ENCODE peak calls at places on chromosome 6, in six cellular contexts. W is H1, F is breast epithelium, R is pancreas, H is SK-N-SH, A is AG09309. E is an unnamed sample.

GRCh38 chr6:470901-471448 is 79.4 kb downstream of the IRF4 start:
- DNase-seq in F (no peak), W (no peak), H (no peak), A (no peak), R (no peak), E (no peak)

GRCh38 chr6:131597448-131597847 is 24.4 kb downstream of the ARG1 start:
- DNase-seq in A (no peak), H (peak), F (no peak), R (no peak), W (no peak), E (peak)

GRCh38 chr6:42007753-42008528 is 42.4 kb upstream of the TAF8 start:
- DNase-seq in A (no peak), W (no peak), R (no peak), F (no peak), H (no peak), E (no peak)

GRCh38 chr6:549901-550300 is 107.0 kb downstream of the HUS1B start:
- DNase-seq in W (no peak), H (no peak), R (no peak), F (no peak), A (no peak), E (no peak)

GRCh38 chr6:14243617-14244016 is 126.0 kb downstream of the CD83 start:
- DNase-seq in F (no peak), W (no peak), A (no peak), H (no peak), R (no peak), E (no peak)

GRCh38 chr6:110191477-110191876 is 11.2 kb downstream of the CDC40 start:
- DNase-seq in H (no peak), W (no peak), R (no peak), F (no peak), A (no peak), E (no peak)

GRCh38 chr6:11769244-11769643 is 9.4 kb downstream of the ADTRP start:
- DNase-seq in H (no peak), R (no peak), F (no peak), A (no peak), W (no peak), E (peak)

GRCh38 chr6:73695619-73696421 is at the start of gene CD109:
- DNase-seq in H (peak), F (no peak), A (peak), R (no peak), W (peak), E (peak)

GRCh38 chr6:135008072-135008940 is 46.3 kb downstream of the HBS1L start:
- DNase-seq in A (no peak), R (no peak), H (no peak), F (no peak), W (no peak), E (no peak)

GRCh38 chr6:56789342-56789741 is 146.7 kb upstream of the DST start:
- DNase-seq in H (no peak), A (no peak), F (no peak), W (no peak), R (no peak), E (no peak)

GRCh38 chr6:6886886-6887285 is 220.9 kb upstream of the RREB1 start:
- DNase-seq in A (no peak), H (no peak), W (no peak), R (no peak), F (no peak), E (no peak)

GRCh38 chr6:105515054-105515453 is 112.2 kb upstream of the PREP start:
- DNase-seq in R (no peak), F (no peak), W (no peak), A (no peak), H (no peak), E (no peak)

GRCh38 chr6:6915813-6916547 is 191.8 kb upstream of the RREB1 start:
- DNase-seq in A (peak), F (no peak), R (peak), W (no peak), H (no peak), E (peak)

GRCh38 chr6:44431118-44431725 is 43.7 kb downstream of the CDC5L start:
- DNase-seq in F (no peak), H (peak), A (peak), W (no peak), R (peak), E (peak)

GRCh38 chr6:167748458-167749379 is 78.0 kb upstream of the AFDN start:
- DNase-seq in R (no peak), H (peak), F (no peak), W (no peak), A (no peak), E (no peak)

GRCh38 chr6:116298968-116299367 is 19.2 kb upstream of the TSPYL1 start:
- DNase-seq in A (no peak), R (no peak), H (no peak), W (no peak), F (no peak), E (no peak)

GRCh38 chr6:128438311-128438916 is 82.0 kb downstream of the PTPRK start:
- DNase-seq in A (no peak), W (no peak), R (no peak), F (no peak), H (no peak), E (no peak)

GRCh38 chr6:20661721-20662120 is 127.5 kb downstream of the CDKAL1 start:
- DNase-seq in R (no peak), A (no peak), H (peak), W (no peak), F (no peak), E (peak)

GRCh38 chr6:43996614-43997341 is 130.5 kb downstream of the MRPL14 start:
- DNase-seq in A (no peak), F (no peak), W (no peak), R (no peak), H (no peak), E (no peak)

GRCh38 chr6:87944541-87944954 is 103.1 kb upstream of the SPACA1 start:
- DNase-seq in R (peak), F (peak), H (peak), A (peak), W (no peak), E (peak)

GRCh38 chr6:128572286-128572685 is 51.9 kb upstream of the PTPRK start:
- DNase-seq in R (no peak), A (no peak), H (no peak), F (no peak), W (no peak), E (peak)

GRCh38 chr6:38806271-38806670 is 91.2 kb downstream of the DNAH8 start:
- DNase-seq in R (no peak), F (no peak), W (no peak), A (no peak), H (no peak), E (no peak)

GRCh38 chr6:19444481-19444880 is 392.7 kb upstream of the ID4 start:
- DNase-seq in R (no peak), F (no peak), W (no peak), A (no peak), H (no peak), E (peak)

GRCh38 chr6:165884813-165885765 is 222.0 kb upstream of the PDE10A start:
- DNase-seq in R (peak), F (peak), A (no peak), W (peak), H (peak), E (peak)

GRCh38 chr6:111231078-111231435 is 143.8 kb downstream of the SLC16A10 start:
- DNase-seq in A (no peak), H (no peak), W (no peak), F (no peak), R (no peak), E (no peak)

GRCh38 chr6:13248953-13249432 is 79.3 kb downstream of the TBC1D7 start:
- DNase-seq in R (no peak), A (no peak), F (no peak), H (no peak), W (no peak), E (no peak)

GRCh38 chr6:131381694-131382093 is 191.3 kb upstream of the ARG1 start:
- DNase-seq in R (no peak), A (no peak), F (no peak), W (no peak), H (no peak), E (no peak)

GRCh38 chr6:143806282-143807102 is 36.6 kb upstream of the LTV1 start:
- DNase-seq in R (no peak), H (no peak), F (no peak), W (no peak), A (peak), E (peak)

GRCh38 chr6:127182501-127182900 is 64.0 kb downstream of the RSPO3 start:
- DNase-seq in A (peak), H (no peak), F (no peak), R (no peak), W (no peak), E (peak)

GRCh38 chr6:159970659-159971063 is 1.8 kb downstream of the IGF2R start:
- DNase-seq in W (no peak), H (no peak), F (no peak), R (no peak), A (no peak), E (no peak)

GRCh38 chr6:140440223-140440810 is 1065.9 kb upstream of the CITED2 start:
- DNase-seq in W (no peak), F (no peak), A (no peak), H (no peak), R (no peak), E (no peak)

GRCh38 chr6:140445474-140446004 is 1071.1 kb upstream of the CITED2 start:
- DNase-seq in W (no peak), A (peak), H (no peak), R (no peak), F (no peak), E (peak)

GRCh38 chr6:140438346-140438735 is 1063.9 kb upstream of the CITED2 start:
- DNase-seq in F (no peak), W (no peak), H (no peak), R (no peak), A (no peak), E (no peak)

GRCh38 chr6:140437619-140438345 is 1063.3 kb upstream of the CITED2 start:
- DNase-seq in W (no peak), A (no peak), R (no peak), F (no peak), H (no peak), E (no peak)

DNA sequence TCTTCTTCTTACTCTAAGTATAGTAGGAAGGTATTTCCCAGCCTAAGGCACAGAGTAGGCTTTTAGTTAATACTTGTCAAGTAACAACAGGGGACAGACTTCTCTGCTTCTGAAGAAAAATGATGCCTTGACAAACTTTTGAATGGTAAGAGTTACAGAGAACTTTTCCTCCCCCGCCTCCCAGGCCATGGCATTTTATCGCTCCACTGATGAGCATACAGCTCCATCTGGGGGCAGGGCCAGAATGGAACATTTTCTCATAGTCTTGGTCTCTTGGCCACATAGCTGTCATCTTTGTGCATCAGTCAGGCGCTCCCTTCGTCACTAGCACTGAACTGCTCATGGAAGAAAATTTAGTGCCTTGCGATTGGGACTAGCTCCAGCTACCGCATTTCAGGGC is 1066.8 kb upstream of the CITED2 start:
- DNase-seq in A (no peak), H (peak), F (no peak), R (peak), W (no peak), E (peak)
- TF ChIP-seq CTCF in A (peak), H (peak), F (no peak), R (peak), W (peak), E (peak)

GRCh38 chr6:154229796-154230195 is 126.8 kb downstream of the IPCEF1 start:
- DNase-seq in W (no peak), F (no peak), H (no peak), R (no peak), A (no peak), E (no peak)
- H3K4me3 ChIP-seq in W (no peak), F (no peak), H (no peak), R (no peak), A (no peak), E (no peak)

GRCh38 chr6:4914412-4915159 is 89.3 kb downstream of the RPP40 start:
- DNase-seq in W (no peak), A (peak), H (no peak), F (no peak), R (no peak), E (peak)

GRCh38 chr6:4913705-4914411 is 90.0 kb downstream of the RPP40 start:
- DNase-seq in R (no peak), F (no peak), W (no peak), H (no peak), A (no peak), E (no peak)

GRCh38 chr6:4910060-4910746 is 93.6 kb downstream of the RPP40 start:
- DNase-seq in H (no peak), W (no peak), R (no peak), F (no peak), A (no peak), E (no peak)

GRCh38 chr6:4909063-4909645 is 94.7 kb downstream of the RPP40 start:
- DNase-seq in A (no peak), F (no peak), W (no peak), H (no peak), R (no peak), E (no peak)

DNA sequence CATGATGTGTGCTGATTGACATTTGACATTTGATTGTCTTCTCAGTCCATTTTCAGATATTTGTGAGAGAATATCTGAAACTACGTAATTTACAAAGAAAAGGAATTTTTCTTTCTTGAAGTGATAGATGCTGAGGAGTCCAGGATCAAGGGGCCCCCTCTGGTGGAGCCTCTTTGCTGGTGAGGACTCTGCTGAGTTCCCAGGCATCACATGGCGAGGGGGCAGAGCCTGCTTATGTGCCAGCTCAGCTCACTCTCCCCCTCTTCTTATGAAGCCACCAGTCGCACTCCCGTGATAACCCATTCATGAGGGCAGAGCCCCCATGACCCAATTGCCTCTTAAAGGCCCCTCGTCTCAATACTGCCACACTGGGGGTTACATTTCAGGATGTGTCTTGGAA is 91.3 kb downstream of the RPP40 start:
- DNase-seq in W (no peak), F (no peak), R (no peak), H (no peak), A (no peak), E (no peak)
- TF ChIP-seq CTCF in W (peak), F (no peak), R (no peak), H (no peak), A (no peak), E (no peak)

GRCh38 chr6:70686548-70687133 is 19.0 kb downstream of the SMAP1 start:
- DNase-seq in W (no peak), A (no peak), F (no peak), R (no peak), H (peak), E (peak)

GRCh38 chr6:70685494-70686180 is 18.0 kb downstream of the SMAP1 start:
- DNase-seq in F (no peak), R (no peak), A (no peak), H (no peak), W (no peak), E (no peak)

GRCh38 chr6:70680396-70680795 is 12.7 kb downstream of the SMAP1 start:
- DNase-seq in H (no peak), R (no peak), A (no peak), W (no peak), F (no peak), E (no peak)

DNA sequence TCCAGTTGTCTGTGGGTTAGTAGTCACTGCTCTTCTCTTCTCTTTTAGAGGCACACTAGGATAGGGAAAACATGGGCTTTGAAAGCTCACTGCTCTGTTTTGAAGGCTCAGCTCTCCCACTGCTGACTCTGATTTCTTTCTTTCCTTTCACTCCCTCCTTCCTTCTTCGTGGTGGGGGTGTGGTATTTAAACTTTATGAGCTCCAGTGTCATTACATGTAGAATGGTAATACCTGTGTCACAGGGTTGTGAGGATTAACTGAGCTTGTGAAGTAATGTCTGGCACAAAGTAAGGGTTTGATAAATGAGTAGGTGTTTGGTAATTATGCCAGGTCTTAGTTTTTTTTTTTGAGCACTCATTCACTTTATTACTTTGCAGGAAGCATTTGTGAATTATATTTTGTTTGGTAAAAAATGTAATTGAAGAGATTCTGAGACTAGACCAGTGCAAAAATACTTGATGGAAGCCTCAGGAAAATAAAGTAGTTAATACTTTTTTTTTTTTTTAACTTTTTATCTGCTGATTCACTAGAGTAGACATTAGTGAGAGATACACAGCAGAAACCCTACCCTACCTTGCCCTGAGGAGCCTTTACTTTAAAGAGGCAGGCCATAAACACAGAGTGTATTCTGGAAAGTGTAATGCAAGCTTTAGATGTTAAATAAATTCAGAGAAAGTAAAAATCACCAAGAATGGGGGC is 17.3 kb downstream of the SMAP1 start:
- DNase-seq in F (no peak), R (no peak), W (no peak), H (no peak), A (no peak), E (no peak)
- H3K4me3 ChIP-seq in F (no peak), R (no peak), W (no peak), H (no peak), A (no peak), E (no peak)

DNA sequence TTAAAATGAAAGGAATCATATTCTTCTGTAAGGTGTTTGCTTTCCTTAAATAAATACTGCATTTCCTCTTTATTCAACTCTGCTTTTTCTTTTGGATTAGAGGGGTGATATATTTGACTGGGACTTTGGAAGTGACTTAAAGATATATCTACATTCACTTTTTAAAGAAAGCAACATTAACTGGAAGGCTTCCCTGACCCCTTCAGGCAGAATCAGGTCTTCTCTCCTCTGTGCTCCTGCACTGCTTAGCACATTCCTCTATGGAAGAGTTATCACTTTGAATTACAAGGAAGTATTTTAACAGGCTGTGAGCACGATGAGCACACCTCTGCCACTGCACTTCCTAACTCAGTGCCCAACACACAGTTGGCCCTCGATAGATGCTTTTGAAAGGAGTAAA is 59.2 kb upstream of the POU3F2 start:
- DNase-seq in F (no peak), H (no peak), R (no peak), W (no peak), A (no peak), E (no peak)
- TF ChIP-seq CTCF in F (no peak), H (peak), R (no peak), W (no peak), A (no peak), E (no peak)

DNA sequence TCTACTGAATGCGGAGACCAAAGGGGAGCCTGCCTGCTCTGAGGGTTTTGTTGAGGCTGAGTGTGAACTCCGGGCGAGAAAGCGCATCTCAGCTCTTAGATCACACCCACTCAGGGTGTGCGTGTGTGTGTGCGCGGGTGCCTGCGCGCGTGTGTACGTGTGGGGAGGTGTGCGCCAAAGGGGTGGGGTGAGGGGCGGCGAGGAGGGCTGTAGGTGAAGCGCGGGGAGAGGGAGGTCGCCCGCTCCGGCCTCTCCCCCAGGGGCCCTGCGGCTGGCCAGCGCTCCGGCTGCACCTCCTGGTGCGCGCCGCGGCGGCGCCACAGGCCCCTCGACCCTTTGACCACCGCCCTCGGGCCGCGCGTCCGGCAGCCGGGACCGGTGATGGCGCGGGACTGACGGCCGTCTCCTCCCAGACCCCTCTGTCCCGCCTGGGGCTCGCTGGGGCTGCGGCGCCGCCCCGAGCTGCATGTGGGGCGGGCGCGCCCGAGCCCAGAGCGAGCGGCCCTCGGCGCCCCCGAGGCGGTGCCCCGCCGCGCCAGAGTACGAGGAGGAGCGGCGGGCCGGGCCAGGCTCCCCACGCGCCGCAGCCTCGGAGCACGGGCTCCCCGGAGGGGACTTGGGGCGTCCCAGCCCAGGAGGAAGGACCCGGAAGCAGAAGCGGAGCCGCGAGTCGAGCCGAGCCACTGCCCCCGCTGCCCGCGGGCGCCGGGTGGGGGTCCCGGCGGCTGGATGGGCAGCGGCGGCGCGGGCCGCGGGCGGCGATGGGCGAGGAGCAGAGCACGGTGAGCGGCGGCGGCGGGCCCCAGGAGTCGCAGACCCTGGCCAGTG is at the start of gene RNF217:
- DNase-seq in R (peak), A (no peak), W (no peak), H (peak), F (no peak), E (peak)
- H3K4me3 ChIP-seq in R (peak), A (peak), W (peak), H (peak), F (peak), E (peak)

GRCh38 chr6:138406443-138406842 is 2.4 kb downstream of the HEBP2 start:
- DNase-seq in H (no peak), R (no peak), A (no peak), F (no peak), W (no peak), E (no peak)
- TF ChIP-seq CTCF in H (no peak), R (no peak), A (no peak), F (no peak), W (no peak), E (no peak)

DNA sequence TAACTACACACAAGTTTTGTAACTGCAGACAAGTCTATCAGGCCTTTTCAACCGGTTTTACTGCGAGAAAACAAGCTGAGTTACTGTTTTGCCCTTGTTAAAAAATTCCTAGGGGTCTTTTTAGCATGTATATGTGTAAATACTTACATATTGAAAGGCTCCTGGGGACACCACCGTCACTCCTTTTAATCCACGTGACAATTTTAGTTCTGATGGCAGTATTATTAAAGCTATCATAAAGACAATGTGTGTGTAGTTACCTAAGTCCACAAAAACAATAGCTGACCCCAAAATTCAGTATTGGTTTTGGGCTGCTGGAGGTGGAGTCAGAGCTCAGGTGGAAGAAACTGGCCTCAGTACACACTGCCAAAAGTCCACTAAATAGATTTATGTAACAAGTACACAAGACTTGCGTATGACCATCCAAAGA is 41.3 kb upstream of the HFE start:
- DNase-seq in H (no peak), R (no peak), A (no peak), W (no peak), F (no peak), E (peak)
- H3K4me3 ChIP-seq in H (peak), R (no peak), A (no peak), W (no peak), F (no peak), E (peak)

E was measured in fibroblast of mammary gland.